ENCODE peak calls at places on chromosomes 1 and 21, in six cellular contexts. L is astrocyte of the spinal cord, W is upper lobe of right lung, Z is A549, E is left ventricle myocardium inferior, J is AG10803. K is an unnamed sample.

GRCh38 chr1:29234471-29234870 is 1.9 kb upstream of the PTPRU start:
- DNase-seq in L (no peak), W (no peak), Z (no peak), E (no peak), J (no peak), K (no peak)

GRCh38 chr1:10662090-10662688 is 134.3 kb downstream of the CASZ1 start:
- DNase-seq in L (no peak), W (no peak), Z (no peak), E (no peak), J (no peak), K (no peak)

GRCh38 chr1:8767006-8767405 is 50.4 kb downstream of the RERE start:
- DNase-seq in L (no peak), W (no peak), Z (no peak), E (no peak), J (no peak), K (no peak)

GRCh38 chr1:181126871-181127587 is 38.5 kb downstream of the IER5 start:
- DNase-seq in L (no peak), W (no peak), Z (no peak), E (no peak), J (no peak), K (peak; percentile 92)

GRCh38 chr1:15942661-15943514 is 33.0 kb downstream of the ZBTB17 start:
- DNase-seq in L (no peak), W (no peak), Z (no peak), E (no peak), J (no peak), K (no peak)

GRCh38 chr1:6348511-6349191 is 44.9 kb downstream of the ACOT7 start:
- DNase-seq in L (peak; percentile 76), W (no peak), Z (no peak), E (peak; percentile 39), J (peak; percentile 34), K (no peak)

GRCh38 chr1:222928212-222928611 is 113.4 kb downstream of the DISP1 start:
- DNase-seq in L (peak; percentile 45), W (peak; percentile 69), Z (no peak), E (peak; percentile 69), J (peak; percentile 23), K (no peak)

GRCh38 chr1:11648039-11648438 is 6.2 kb downstream of the FBXO2 start:
- DNase-seq in L (no peak), W (no peak), Z (no peak), E (peak; percentile 40), J (no peak), K (no peak)

GRCh38 chr1:12464627-12465056 is 153.4 kb downstream of the DHRS3 start:
- DNase-seq in L (peak; percentile 97), W (no peak), Z (no peak), E (no peak), J (peak; percentile 97), K (peak; percentile 57)

GRCh38 chr1:2203671-2204383 is 9.3 kb upstream of the FAAP20 start:
- DNase-seq in L (no peak), W (peak; percentile 74), Z (no peak), E (no peak), J (no peak), K (no peak)

GRCh38 chr1:86429122-86429725 is 5.3 kb downstream of the CLCA2 start:
- DNase-seq in L (peak; percentile 44), W (no peak), Z (no peak), E (no peak), J (peak; percentile 42), K (no peak)

GRCh38 chr1:2594001-2594640 is 7.5 kb downstream of the PRXL2B start:
- DNase-seq in L (peak; percentile 9), W (peak; percentile 83), Z (no peak), E (peak; percentile 61), J (peak; percentile 16), K (peak; percentile 28)

GRCh38 chr1:221655766-221656305 is 86.1 kb downstream of the DUSP10 start:
- DNase-seq in L (no peak), W (no peak), Z (no peak), E (no peak), J (no peak), K (no peak)

GRCh38 chr1:13730751-13731482 is 30.9 kb downstream of the PRDM2 start:
- DNase-seq in L (peak; percentile 43), W (peak; percentile 66), Z (no peak), E (no peak), J (peak; percentile 62), K (no peak)

GRCh38 chr1:20787775-20788488 is 825 bp upstream of the HP1BP3 start:
- DNase-seq in L (peak; percentile 70), W (no peak), Z (peak; percentile 9), E (no peak), J (peak; percentile 81), K (peak; percentile 64)

GRCh38 chr21:36105327-36105842 is 29.5 kb upstream of the CBR3 start:
- DNase-seq in L (no peak), W (no peak), Z (no peak), E (no peak), J (no peak), K (no peak)

GRCh38 chr1:101567582-101568189 is 330.9 kb downstream of the S1PR1 start:
- DNase-seq in L (peak; percentile 20), W (peak; percentile 70), Z (peak; percentile 1), E (peak; percentile 15), J (peak; percentile 31), K (peak; percentile 47)

GRCh38 chr1:210496063-210496462 is 167.4 kb downstream of the HHAT start:
- DNase-seq in L (peak; percentile 86), W (no peak), Z (no peak), E (peak; percentile 27), J (peak; percentile 48), K (no peak)
- TF ChIP-seq CTCF in L (no peak), W (no peak), Z (no peak), E (no peak), J (no peak), K (no peak)

GRCh38 chr1:39177641-39178040 is 26.9 kb upstream of the MACF1 start:
- DNase-seq in L (no peak), W (no peak), Z (no peak), E (no peak), J (no peak), K (no peak)

GRCh38 chr1:39173995-39174380 is 30.5 kb upstream of the MACF1 start:
- DNase-seq in L (no peak), W (no peak), Z (no peak), E (no peak), J (no peak), K (no peak)

GRCh38 chr1:39170731-39171375 is 33.6 kb upstream of the MACF1 start:
- DNase-seq in L (no peak), W (no peak), Z (no peak), E (no peak), J (no peak), K (no peak)

GRCh38 chr1:39174400-39175081 is 30.0 kb upstream of the MACF1 start:
- DNase-seq in L (no peak), W (no peak), Z (no peak), E (no peak), J (no peak), K (no peak)

GRCh38 chr1:39173119-39173994 is 31.1 kb upstream of the MACF1 start:
- DNase-seq in L (no peak), W (no peak), Z (no peak), E (no peak), J (peak; percentile 59), K (no peak)
- TF ChIP-seq CTCF in L (peak; percentile 14), W (no peak), Z (no peak), E (no peak), J (no peak), K (peak; percentile 12)

GRCh38 chr1:183780757-183781156 is 24.2 kb upstream of the RGL1 start:
- DNase-seq in L (no peak), W (no peak), Z (no peak), E (no peak), J (no peak), K (no peak)

GRCh38 chr1:183778006-183778405 is 26.9 kb upstream of the RGL1 start:
- DNase-seq in L (no peak), W (no peak), Z (no peak), E (no peak), J (no peak), K (no peak)

GRCh38 chr1:183777359-183777758 is 27.6 kb upstream of the RGL1 start:
- DNase-seq in L (no peak), W (no peak), Z (no peak), E (no peak), J (peak; percentile 26), K (no peak)

GRCh38 chr1:183780159-183780558 is 24.8 kb upstream of the RGL1 start:
- DNase-seq in L (no peak), W (no peak), Z (no peak), E (no peak), J (no peak), K (no peak)

DNA sequence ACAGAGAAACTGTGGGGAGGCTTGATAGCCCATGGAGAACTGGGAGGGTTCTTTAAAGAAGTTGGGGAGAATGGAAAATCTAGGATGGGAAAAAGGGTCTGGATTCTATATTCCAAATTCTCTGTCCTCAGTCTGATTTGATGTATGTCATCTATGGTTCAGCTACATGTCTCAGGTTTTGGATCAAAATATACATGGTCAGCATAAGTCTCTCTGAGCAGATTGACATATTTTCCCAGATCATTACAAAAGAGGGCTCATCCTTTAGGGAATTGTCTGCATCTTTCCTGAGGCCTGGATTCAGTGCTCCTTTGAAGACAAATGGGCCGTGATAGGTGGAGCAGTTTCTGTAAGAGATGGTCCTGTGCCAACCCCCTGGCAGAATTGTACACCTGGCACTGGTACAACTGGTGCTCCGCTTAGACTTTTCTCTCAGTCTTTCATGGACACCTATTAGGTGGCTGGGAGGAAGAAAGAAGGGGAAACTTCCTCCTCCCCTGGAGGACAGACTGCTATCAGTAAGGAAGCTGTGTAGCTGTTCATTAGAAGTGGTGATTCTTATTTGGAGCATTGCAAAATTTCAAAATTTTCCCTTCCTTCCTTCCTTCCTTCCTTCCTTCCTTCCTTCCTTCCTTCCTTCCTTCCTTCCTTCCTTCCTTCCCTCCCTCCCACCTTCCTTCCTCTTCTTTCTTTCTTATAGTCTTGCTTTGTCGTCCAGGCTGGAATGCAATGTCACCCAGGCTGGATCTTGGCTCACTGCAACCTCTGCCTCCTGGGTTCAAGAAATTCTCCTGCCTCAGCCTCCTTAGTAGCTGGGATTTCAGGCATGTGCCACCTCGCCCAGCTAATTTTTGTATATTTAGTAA is 26.1 kb upstream of the RGL1 start:
- DNase-seq in L (no peak), W (no peak), Z (no peak), E (peak; percentile 16), J (no peak), K (no peak)
- TF ChIP-seq CTCF in L (no peak), W (no peak), Z (no peak), E (no peak), J (no peak), K (no peak)

GRCh38 chr1:38555594-38555993 is 304.0 kb downstream of the RRAGC start:
- DNase-seq in L (no peak), W (no peak), Z (no peak), E (no peak), J (no peak), K (no peak)
- TF ChIP-seq CTCF in L (no peak), W (no peak), Z (no peak), E (no peak), J (no peak), K (no peak)

GRCh38 chr1:119674835-119675289 is 26.8 kb upstream of the ZNF697 start:
- DNase-seq in L (peak; percentile 22), W (no peak), Z (no peak), E (no peak), J (peak; percentile 88), K (peak; percentile 77)
- TF ChIP-seq CTCF in L (no peak), W (no peak), Z (no peak), E (no peak), J (peak; percentile 77), K (no peak)

GRCh38 chr1:44293761-44294315 is 61.2 kb downstream of the ERI3 start:
- DNase-seq in L (no peak), W (no peak), Z (no peak), E (peak; percentile 70), J (no peak), K (peak; percentile 59)
- TF ChIP-seq CTCF in L (no peak), W (no peak), Z (no peak), E (peak; percentile 51), J (no peak), K (no peak)

GRCh38 chr1:170583186-170583585 is 51.2 kb downstream of the GORAB start:
- DNase-seq in L (no peak), W (no peak), Z (no peak), E (no peak), J (no peak), K (no peak)
- TF ChIP-seq CTCF in L (no peak), W (no peak), Z (no peak), E (no peak), J (no peak), K (no peak)

K was measured in MCF 10A.